ENCODE peak calls at places on chromosomes 6 and 20, in five cellular contexts. X, O, D, T and Z are unnamed samples. For H3K4me1, the result is how much of the 10 kb centered on the place peaks cover.

GRCh38 chr20:1299522-1299921 is 29.4 kb downstream of the SDCBP2 start:
- DNase-seq in X (no peak), O (no peak), D (peak), T (no peak), Z (no peak)

GRCh38 chr6:75268121-75268987 is 16.2 kb downstream of the TMEM30A start:
- DNase-seq in X (peak), O (peak), D (no peak), T (peak), Z (no peak)

GRCh38 chr6:169803291-169803811 is 51.9 kb downstream of the ERMARD start:
- DNase-seq in X (no peak), O (no peak), D (peak), T (no peak), Z (no peak)

GRCh38 chr6:8110725-8111124 is 8.4 kb upstream of the EEF1E1 start:
- DNase-seq in X (no peak), O (no peak), D (no peak), T (no peak), Z (no peak)

GRCh38 chr6:30810813-30811329 is 66.5 kb upstream of the IER3 start:
- DNase-seq in X (peak), O (no peak), D (no peak), T (no peak), Z (no peak)

GRCh38 chr6:151009576-151009975 is 144.1 kb downstream of the MTHFD1L start:
- DNase-seq in X (no peak), O (no peak), D (no peak), T (no peak), Z (no peak)

GRCh38 chr20:4329232-4329631 is 313.9 kb upstream of the RNF24 start:
- DNase-seq in X (no peak), O (no peak), D (no peak), T (no peak), Z (no peak)

GRCh38 chr6:25165181-25165580 is 114.0 kb upstream of the CARMIL1 start:
- DNase-seq in X (no peak), O (no peak), D (no peak), T (no peak), Z (no peak)

GRCh38 chr6:7307533-7307932 is 5.5 kb downstream of the SSR1 start:
- DNase-seq in X (no peak), O (no peak), D (no peak), T (no peak), Z (no peak)

GRCh38 chr6:157895585-157895984 is 72.5 kb downstream of the SNX9 start:
- DNase-seq in X (no peak), O (no peak), D (no peak), T (no peak), Z (no peak)

GRCh38 chr6:34056301-34056700 is 89.6 kb downstream of the GRM4 start:
- DNase-seq in X (no peak), O (peak), D (no peak), T (no peak), Z (peak)

GRCh38 chr6:112225691-112226090 is 28.7 kb downstream of the LAMA4 start:
- DNase-seq in X (no peak), O (peak), D (no peak), T (no peak), Z (peak)

GRCh38 chr6:14763139-14763538 is 482.7 kb upstream of the JARID2 start:
- DNase-seq in X (peak), O (peak), D (no peak), T (peak), Z (peak)

GRCh38 chr6:80214436-80215022 is 108.1 kb downstream of the BCKDHB start:
- DNase-seq in X (peak), O (peak), D (peak), T (peak), Z (peak)

GRCh38 chr6:27297484-27297856 is 14.6 kb downstream of the POM121L2 start:
- DNase-seq in X (no peak), O (no peak), D (no peak), T (no peak), Z (no peak)

GRCh38 chr20:32965581-32966373 is 38.5 kb downstream of the SUN5 start:
- DNase-seq in X (no peak), O (no peak), D (peak), T (no peak), Z (no peak)

GRCh38 chr6:154410619-154411044 is 54.0 kb upstream of the IPCEF1 start:
- DNase-seq in X (peak), O (peak), D (no peak), T (peak), Z (peak)

GRCh38 chr6:82893889-82894652 is 171.6 kb downstream of the UBE3D start:
- DNase-seq in X (no peak), O (no peak), D (no peak), T (no peak), Z (no peak)

GRCh38 chr6:71527831-71528377 is 239.3 kb downstream of the OGFRL1 start:
- DNase-seq in X (no peak), O (no peak), D (no peak), T (peak), Z (no peak)

GRCh38 chr6:119482850-119483285 is 133.3 kb upstream of the MAN1A1 start:
- DNase-seq in X (no peak), O (no peak), D (no peak), T (no peak), Z (no peak)

GRCh38 chr6:5626727-5627426 is 365.6 kb downstream of the FARS2 start:
- DNase-seq in X (no peak), O (no peak), D (no peak), T (no peak), Z (no peak)

GRCh38 chr6:29589423-29590048 is 4.6 kb downstream of the OR2H2 start:
- DNase-seq in X (peak), O (peak), D (peak), T (peak), Z (peak)

GRCh38 chr6:36312854-36313627 is 23.6 kb downstream of the BNIP5 start:
- DNase-seq in X (no peak), O (no peak), D (no peak), T (no peak), Z (no peak)

GRCh38 chr6:164039954-164040375 is 625.4 kb downstream of the QKI start:
- DNase-seq in X (peak), O (no peak), D (no peak), T (no peak), Z (no peak)

GRCh38 chr20:45338121-45339030 is 9.8 kb downstream of the SDC4 start:
- DNase-seq in X (no peak), O (peak), D (no peak), T (peak), Z (peak)
- H3K4me1 ChIP-seq in X (half or more), O (half or more), D (under half), T (half or more), Z (half or more)

DNA sequence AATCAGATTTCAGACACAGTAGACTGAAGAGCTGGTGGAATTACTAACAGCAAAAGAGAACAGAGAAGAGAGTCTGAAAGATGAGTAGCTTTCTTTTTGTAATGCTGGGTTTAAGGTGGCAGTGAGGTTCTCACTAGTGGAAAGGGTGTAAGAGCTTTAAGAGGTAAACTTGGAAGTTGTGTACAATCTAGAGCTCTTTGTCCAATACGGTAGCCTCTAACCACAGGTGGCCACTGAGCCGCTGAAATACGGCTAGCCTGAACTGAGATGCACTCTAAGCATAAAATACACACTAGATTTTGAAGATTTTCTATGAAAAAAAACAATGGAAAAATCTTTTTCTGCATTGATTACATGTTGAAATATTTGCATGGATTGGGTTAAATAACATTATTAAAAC is 4.0 kb downstream of the ELOVL2 start:
- DNase-seq in X (no peak), O (no peak), D (no peak), T (peak), Z (no peak)
- H3K9ac ChIP-seq in X (no peak), O (no peak), D (no peak), T (no peak), Z (no peak)

GRCh38 chr6:43075791-43076092 is 372 bp upstream of the PTK7 start:
- DNase-seq in X (no peak), O (no peak), D (no peak), T (no peak), Z (no peak)
- H3K4me3 ChIP-seq in X (peak), O (peak), D (peak), T (peak), Z (peak)

DNA sequence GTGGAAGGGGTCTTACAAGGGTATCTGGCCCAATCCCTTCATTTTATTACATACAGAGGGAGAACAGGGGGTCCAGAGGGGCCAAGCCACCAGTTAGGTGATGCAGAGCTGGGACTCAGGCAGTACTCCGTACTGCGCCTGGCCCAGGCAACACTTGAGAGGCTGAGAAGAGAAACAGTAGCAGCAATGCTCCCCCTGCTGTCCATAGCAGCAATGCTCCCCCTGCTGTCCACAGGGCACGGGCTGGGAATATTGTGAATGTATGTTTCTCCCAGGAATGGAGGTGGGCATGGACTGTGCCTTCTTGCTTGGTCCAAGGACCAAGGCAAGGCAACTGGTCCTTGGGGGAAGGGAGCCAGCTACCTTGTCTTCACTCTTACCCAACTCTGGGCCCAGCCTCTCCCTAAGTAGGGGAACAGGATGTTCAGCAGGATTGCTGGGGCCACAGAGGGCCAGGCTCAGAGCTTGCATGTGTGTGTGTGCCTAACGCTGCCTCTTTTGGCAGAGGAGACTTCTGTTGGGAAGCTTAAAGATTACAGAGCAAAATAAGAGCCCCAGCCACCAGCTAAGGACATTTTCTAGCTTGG is 14.8 kb upstream of the FAM83C start:
- DNase-seq in X (peak), O (peak), D (peak), T (peak), Z (peak)
- H3K4me1 ChIP-seq in X (half or more), O (half or more), D (under half), T (half or more), Z (half or more)

GRCh38 chr6:107942164-107942563 is 15.8 kb downstream of the SEC63 start:
- DNase-seq in X (no peak), O (no peak), D (no peak), T (no peak), Z (no peak)
- H3K9ac ChIP-seq in X (no peak), O (no peak), D (no peak), T (no peak), Z (no peak)

DNA sequence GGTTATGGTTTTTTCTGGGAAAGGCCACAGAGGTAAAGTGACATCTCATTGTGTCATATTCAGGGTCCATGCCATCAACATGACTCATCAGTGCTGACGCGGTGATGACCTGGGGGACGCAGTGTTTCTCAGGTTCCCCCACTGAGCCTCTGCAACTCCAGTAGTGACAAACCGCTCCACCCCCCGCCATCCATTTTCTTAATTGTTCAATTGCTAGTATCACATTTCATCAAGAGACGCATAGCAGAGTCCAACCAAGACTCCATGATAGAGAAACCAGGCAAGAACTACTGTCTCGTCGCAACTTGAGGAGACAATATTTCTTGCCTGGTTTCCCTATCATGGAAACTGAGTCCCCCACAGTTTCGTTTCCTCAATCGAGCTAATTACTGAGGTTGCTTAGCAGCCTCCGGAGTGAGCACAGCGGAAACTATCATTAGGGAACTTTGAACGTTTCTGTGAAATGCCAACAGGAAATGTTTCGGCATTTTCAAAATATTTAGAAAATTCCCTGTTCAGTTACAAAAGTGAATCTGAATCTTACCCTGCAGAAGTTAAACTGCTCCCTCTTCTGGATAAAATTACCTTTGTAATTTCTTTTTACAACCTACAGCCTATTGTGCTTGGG is 12.2 kb upstream of the SERPINB1 start:
- DNase-seq in X (peak), O (peak), D (no peak), T (peak), Z (peak)
- H3K4me3 ChIP-seq in X (peak), O (peak), D (no peak), T (peak), Z (peak)